ENCODE peak calls at places on chromosomes 1 and 21, in six cellular contexts. One of them, this sample, is unnamed.

GRCh38 chr1:48668339-48668738 is 108.4 kb downstream of the BEND5 start:
- DNase-seq in EH: no peak
- DNase-seq in NCI-H1105: no peak
- DNase-seq in neural progenitor cell: no peak
- DNase-seq in activated CD8-positive, alpha-beta memory T cell treated with anti-CD3 and anti-CD28 coated beads for 48 hours: no peak
- DNase-seq in stimulated activated CD8-positive, alpha-beta memory T cell treated with anti-CD3 and anti-CD28 coated beads, Interleukin-2, amount 100 ng/mL, for 1 hour: no peak
- DNase-seq in this sample: no peak

GRCh38 chr1:51168266-51168845 is 66.3 kb downstream of the C1orf185 start:
- DNase-seq in EH: no peak
- DNase-seq in NCI-H1105: no peak
- DNase-seq in neural progenitor cell: no peak
- DNase-seq in activated CD8-positive, alpha-beta memory T cell treated with anti-CD3 and anti-CD28 coated beads for 48 hours: no peak
- DNase-seq in stimulated activated CD8-positive, alpha-beta memory T cell treated with anti-CD3 and anti-CD28 coated beads, Interleukin-2, amount 100 ng/mL, for 1 hour: no peak
- DNase-seq in this sample: no peak

GRCh38 chr1:28718601-28719331 is 18.0 kb upstream of the YTHDF2 start:
- DNase-seq in EH: peak; percentile 59
- DNase-seq in NCI-H1105: no peak
- DNase-seq in neural progenitor cell: peak; percentile 18
- DNase-seq in activated CD8-positive, alpha-beta memory T cell treated with anti-CD3 and anti-CD28 coated beads for 48 hours: no peak
- DNase-seq in stimulated activated CD8-positive, alpha-beta memory T cell treated with anti-CD3 and anti-CD28 coated beads, Interleukin-2, amount 100 ng/mL, for 1 hour: no peak
- DNase-seq in this sample: no peak

GRCh38 chr1:152036316-152037216 is at the start of gene S100A11:
- DNase-seq in EH: peak; percentile 89
- DNase-seq in NCI-H1105: no peak
- DNase-seq in neural progenitor cell: peak; percentile 75
- DNase-seq in activated CD8-positive, alpha-beta memory T cell treated with anti-CD3 and anti-CD28 coated beads for 48 hours: peak; percentile 60
- DNase-seq in stimulated activated CD8-positive, alpha-beta memory T cell treated with anti-CD3 and anti-CD28 coated beads, Interleukin-2, amount 100 ng/mL, for 1 hour: peak; percentile 49
- DNase-seq in this sample: peak; percentile 29

GRCh38 chr1:209323743-209324142 is 259.8 kb upstream of the CAMK1G start:
- DNase-seq in EH: no peak
- DNase-seq in NCI-H1105: no peak
- DNase-seq in neural progenitor cell: no peak
- DNase-seq in activated CD8-positive, alpha-beta memory T cell treated with anti-CD3 and anti-CD28 coated beads for 48 hours: no peak
- DNase-seq in stimulated activated CD8-positive, alpha-beta memory T cell treated with anti-CD3 and anti-CD28 coated beads, Interleukin-2, amount 100 ng/mL, for 1 hour: no peak
- DNase-seq in this sample: no peak

GRCh38 chr1:56106551-56107277 is 472.6 kb downstream of the PLPP3 start:
- DNase-seq in EH: no peak
- DNase-seq in NCI-H1105: no peak
- DNase-seq in neural progenitor cell: no peak
- DNase-seq in activated CD8-positive, alpha-beta memory T cell treated with anti-CD3 and anti-CD28 coated beads for 48 hours: no peak
- DNase-seq in stimulated activated CD8-positive, alpha-beta memory T cell treated with anti-CD3 and anti-CD28 coated beads, Interleukin-2, amount 100 ng/mL, for 1 hour: no peak
- DNase-seq in this sample: no peak

GRCh38 chr1:151315565-151316235 is 11.5 kb downstream of the PI4KB start:
- DNase-seq in EH: no peak
- DNase-seq in NCI-H1105: no peak
- DNase-seq in neural progenitor cell: no peak
- DNase-seq in activated CD8-positive, alpha-beta memory T cell treated with anti-CD3 and anti-CD28 coated beads for 48 hours: no peak
- DNase-seq in stimulated activated CD8-positive, alpha-beta memory T cell treated with anti-CD3 and anti-CD28 coated beads, Interleukin-2, amount 100 ng/mL, for 1 hour: no peak
- DNase-seq in this sample: no peak

GRCh38 chr1:241688940-241689368 is 36.9 kb downstream of the WDR64 start:
- DNase-seq in EH: peak; percentile 72
- DNase-seq in NCI-H1105: no peak
- DNase-seq in neural progenitor cell: no peak
- DNase-seq in activated CD8-positive, alpha-beta memory T cell treated with anti-CD3 and anti-CD28 coated beads for 48 hours: no peak
- DNase-seq in stimulated activated CD8-positive, alpha-beta memory T cell treated with anti-CD3 and anti-CD28 coated beads, Interleukin-2, amount 100 ng/mL, for 1 hour: no peak
- DNase-seq in this sample: no peak

GRCh38 chr1:66476774-66477173 is 57.2 kb upstream of the SGIP1 start:
- DNase-seq in EH: peak; percentile 94
- DNase-seq in NCI-H1105: no peak
- DNase-seq in neural progenitor cell: no peak
- DNase-seq in activated CD8-positive, alpha-beta memory T cell treated with anti-CD3 and anti-CD28 coated beads for 48 hours: no peak
- DNase-seq in stimulated activated CD8-positive, alpha-beta memory T cell treated with anti-CD3 and anti-CD28 coated beads, Interleukin-2, amount 100 ng/mL, for 1 hour: no peak
- DNase-seq in this sample: no peak

GRCh38 chr1:61241411-61241838 is 159.1 kb downstream of the NFIA start:
- DNase-seq in EH: no peak
- DNase-seq in NCI-H1105: peak; percentile 68
- DNase-seq in neural progenitor cell: no peak
- DNase-seq in activated CD8-positive, alpha-beta memory T cell treated with anti-CD3 and anti-CD28 coated beads for 48 hours: no peak
- DNase-seq in stimulated activated CD8-positive, alpha-beta memory T cell treated with anti-CD3 and anti-CD28 coated beads, Interleukin-2, amount 100 ng/mL, for 1 hour: no peak
- DNase-seq in this sample: no peak

GRCh38 chr1:16145988-16146887 is 9.6 kb downstream of the EPHA2 start:
- DNase-seq in EH: peak; percentile 95
- DNase-seq in NCI-H1105: peak; percentile 10
- DNase-seq in neural progenitor cell: peak; percentile 90
- DNase-seq in activated CD8-positive, alpha-beta memory T cell treated with anti-CD3 and anti-CD28 coated beads for 48 hours: no peak
- DNase-seq in stimulated activated CD8-positive, alpha-beta memory T cell treated with anti-CD3 and anti-CD28 coated beads, Interleukin-2, amount 100 ng/mL, for 1 hour: no peak
- DNase-seq in this sample: no peak

GRCh38 chr21:17921579-17922530 is 102.7 kb upstream of the C21orf91 start:
- DNase-seq in EH: peak; percentile 58
- DNase-seq in NCI-H1105: peak; percentile 2
- DNase-seq in neural progenitor cell: no peak
- DNase-seq in activated CD8-positive, alpha-beta memory T cell treated with anti-CD3 and anti-CD28 coated beads for 48 hours: no peak
- DNase-seq in stimulated activated CD8-positive, alpha-beta memory T cell treated with anti-CD3 and anti-CD28 coated beads, Interleukin-2, amount 100 ng/mL, for 1 hour: no peak
- DNase-seq in this sample: no peak

GRCh38 chr1:174060090-174060489 is 37.9 kb upstream of the RC3H1 start:
- DNase-seq in EH: peak; percentile 20
- DNase-seq in NCI-H1105: no peak
- DNase-seq in neural progenitor cell: no peak
- DNase-seq in activated CD8-positive, alpha-beta memory T cell treated with anti-CD3 and anti-CD28 coated beads for 48 hours: no peak
- DNase-seq in stimulated activated CD8-positive, alpha-beta memory T cell treated with anti-CD3 and anti-CD28 coated beads, Interleukin-2, amount 100 ng/mL, for 1 hour: no peak
- DNase-seq in this sample: no peak

GRCh38 chr1:154614247-154614646 is 6.3 kb upstream of the ADAR start:
- DNase-seq in EH: no peak
- DNase-seq in NCI-H1105: no peak
- DNase-seq in neural progenitor cell: peak; percentile 10
- DNase-seq in activated CD8-positive, alpha-beta memory T cell treated with anti-CD3 and anti-CD28 coated beads for 48 hours: no peak
- DNase-seq in stimulated activated CD8-positive, alpha-beta memory T cell treated with anti-CD3 and anti-CD28 coated beads, Interleukin-2, amount 100 ng/mL, for 1 hour: no peak
- DNase-seq in this sample: no peak

This sample was measured in NCI-H774.